ENCODE peak calls at places on chromosomes 5 and 9, in nine cellular contexts. O, B, K, A, F, S, C, N and J are unnamed samples.

GRCh38 chr5:149724884-149725283 is 5.2 kb upstream of the PPARGC1B start:
- DNase-seq in C (no peak), N (no peak), F (no peak), K (no peak), O (no peak), B (no peak), A (no peak), S (no peak), J (no peak)

GRCh38 chr5:78534148-78535009 is 114.2 kb downstream of the LHFPL2 start:
- DNase-seq in B (no peak), K (peak; percentile 53), O (no peak), A (peak; percentile 76), C (no peak), S (no peak), F (no peak), N (no peak), J (no peak)

GRCh38 chr9:133734600-133735414 is 3.3 kb downstream of the SARDH start:
- DNase-seq in O (peak; percentile 51), C (no peak), A (no peak), F (no peak), S (no peak), N (no peak), K (peak; percentile 86), B (no peak), J (no peak)

GRCh38 chr5:34452170-34452828 is 203.8 kb upstream of the RAI14 start:
- DNase-seq in O (no peak), S (no peak), K (peak; percentile 65), F (no peak), C (no peak), A (no peak), N (no peak), B (no peak), J (no peak)

GRCh38 chr5:88761269-88761880 is 121.6 kb downstream of the MEF2C start:
- DNase-seq in N (no peak), A (no peak), B (no peak), C (no peak), F (no peak), O (no peak), S (no peak), K (no peak), J (no peak)

GRCh38 chr5:36414869-36415282 is 113.2 kb upstream of the RANBP3L start:
- DNase-seq in S (peak; percentile 37), K (no peak), B (no peak), N (no peak), C (no peak), A (no peak), O (no peak), F (no peak), J (no peak)

GRCh38 chr9:112132356-112132755 is 42.7 kb downstream of the SUSD1 start:
- DNase-seq in N (no peak), S (no peak), K (no peak), B (no peak), A (no peak), O (no peak), C (no peak), F (no peak), J (no peak)

GRCh38 chr5:132269635-132270344 is 12.3 kb downstream of the PDLIM4 start:
- DNase-seq in N (peak; percentile 49), A (no peak), F (no peak), S (no peak), O (no peak), B (no peak), C (no peak), K (no peak), J (no peak)

GRCh38 chr9:81489048-81489447 is 200.3 kb downstream of the TLE1 start:
- DNase-seq in B (no peak), F (no peak), K (no peak), N (no peak), A (no peak), S (no peak), O (no peak), C (no peak), J (no peak)

GRCh38 chr5:73668422-73669116 is 42.6 kb downstream of the ARHGEF28 start:
- DNase-seq in O (no peak), S (peak; percentile 38), B (no peak), F (no peak), C (no peak), N (no peak), A (no peak), K (no peak), J (no peak)

GRCh38 chr5:61416410-61416809 is 84.4 kb downstream of the ZSWIM6 start:
- DNase-seq in B (no peak), C (no peak), A (no peak), N (no peak), S (no peak), K (no peak), O (no peak), F (no peak), J (no peak)

GRCh38 chr9:99055384-99055783 is 49.5 kb upstream of the TGFBR1 start:
- DNase-seq in O (peak; percentile 58), N (no peak), C (no peak), A (no peak), B (no peak), K (no peak), F (no peak), S (no peak), J (no peak)

GRCh38 chr5:61098251-61098650 is 64.0 kb downstream of the SMIM15 start:
- DNase-seq in O (no peak), C (no peak), S (no peak), A (no peak), K (no peak), B (no peak), F (no peak), N (no peak), J (no peak)

GRCh38 chr5:173741729-173742431 is 125.4 kb upstream of the BOD1 start:
- DNase-seq in A (no peak), S (no peak), B (no peak), N (no peak), O (no peak), C (no peak), K (no peak), F (no peak), J (no peak)

GRCh38 chr5:43771611-43772031 is 168.6 kb downstream of the NNT start:
- DNase-seq in B (no peak), O (no peak), C (no peak), F (no peak), N (no peak), K (no peak), S (no peak), A (no peak), J (no peak)

GRCh38 chr9:69014013-69014412 is at the start of gene PRKACG:
- DNase-seq in N (no peak), K (no peak), B (no peak), O (no peak), C (no peak), F (no peak), A (no peak), S (no peak), J (no peak)

GRCh38 chr9:16870606-16871357 is at the start of gene BNC2:
- DNase-seq in C (no peak), A (peak; percentile 56), K (peak; percentile 93), F (no peak), B (peak; percentile 14), O (no peak), S (peak; percentile 40), N (no peak), J (no peak)

GRCh38 chr9:75096796-75097195 is 8.5 kb downstream of the OSTF1 start:
- DNase-seq in F (no peak), S (no peak), K (no peak), A (no peak), B (no peak), O (no peak), N (no peak), C (no peak), J (no peak)

GRCh38 chr5:159631001-159631400 is 285.3 kb upstream of the ADRA1B start:
- DNase-seq in F (no peak), A (no peak), C (no peak), O (no peak), S (no peak), N (no peak), K (no peak), B (no peak), J (no peak)

GRCh38 chr9:5510991-5511390 is 660 bp downstream of the PDCD1LG2 start:
- DNase-seq in A (no peak), B (no peak), N (no peak), C (no peak), S (no peak), K (no peak), O (no peak), F (no peak), J (no peak)

GRCh38 chr9:128629852-128630545 is 26.6 kb downstream of the DYNC2I2 start:
- DNase-seq in S (no peak), K (no peak), A (no peak), O (no peak), C (no peak), F (no peak), N (no peak), B (no peak), J (no peak)

GRCh38 chr5:154110054-154110453 is 71.3 kb downstream of the MFAP3 start:
- DNase-seq in N (no peak), A (no peak), B (no peak), F (no peak), S (no peak), C (no peak), K (no peak), O (no peak), J (no peak)

GRCh38 chr5:139061274-139061673 is 136.9 kb downstream of the SIL1 start:
- DNase-seq in A (peak; percentile 65), B (no peak), N (no peak), K (no peak), C (no peak), S (no peak), F (no peak), O (peak; percentile 64), J (no peak)

GRCh38 chr5:54002183-54002770 is 308.1 kb downstream of the ARL15 start:
- DNase-seq in S (no peak), F (no peak), C (no peak), N (no peak), A (no peak), B (no peak), O (no peak), K (no peak), J (no peak)

GRCh38 chr9:69171049-69171448 is 3.0 kb upstream of the TJP2 start:
- DNase-seq in O (no peak), F (no peak), S (no peak), C (no peak), K (no peak), B (no peak), A (no peak), N (no peak), J (no peak)

GRCh38 chr9:6911901-6912650 is 154.3 kb downstream of the KDM4C start:
- DNase-seq in K (no peak), N (no peak), C (no peak), B (no peak), S (no peak), F (no peak), A (no peak), O (no peak), J (no peak)

GRCh38 chr5:5165541-5166002 is 25.4 kb downstream of the ADAMTS16 start:
- DNase-seq in B (no peak), C (no peak), F (no peak), S (no peak), N (no peak), O (no peak), A (no peak), K (no peak), J (no peak)

GRCh38 chr5:110386782-110387181 is 339.7 kb downstream of the TMEM232 start:
- DNase-seq in O (no peak), F (no peak), C (no peak), S (no peak), B (peak; percentile 15), A (no peak), N (no peak), K (no peak), J (no peak)

GRCh38 chr5:10278658-10279279 is 28.7 kb downstream of the CCT5 start:
- DNase-seq in B (no peak), F (no peak), N (no peak), S (no peak), K (no peak), A (no peak), C (no peak), O (no peak), J (no peak)